ENCODE peak calls at places on chromosomes 12 and 14, in six cellular contexts. B is CD8-positive, alpha-beta memory T cell; O is cardiac fibroblast; D is prostate gland; S is CD4-positive, alpha-beta memory T cell; G is CD4-positive, CD25-positive, alpha-beta regulatory T cell. U is an unnamed sample.

GRCh38 chr12:57150400-57150799 is 3.0 kb upstream of the LRP1-AS start:
- DNase-seq in O (no peak), S (no peak), D (no peak), B (no peak), G (no peak), U (no peak)

GRCh38 chr14:65506801-65507200 is 94.3 kb downstream of the FUT8 start:
- DNase-seq in G (no peak), S (no peak), O (no peak), B (no peak), D (no peak), U (no peak)

GRCh38 chr14:76936483-76936882 is 92.0 kb downstream of the IRF2BPL start:
- DNase-seq in D (no peak), O (peak), G (no peak), S (no peak), B (no peak), U (no peak)

GRCh38 chr14:35399083-35399807 is 5.3 kb downstream of the NFKBIA start:
- DNase-seq in G (peak), O (no peak), S (peak), D (no peak), B (no peak), U (no peak)

GRCh38 chr12:38890102-38890501 is 15.3 kb downstream of the CPNE8 start:
- DNase-seq in B (no peak), S (no peak), O (no peak), D (no peak), G (no peak), U (no peak)

GRCh38 chr14:74804219-74804825 is 41.2 kb downstream of the YLPM1 start:
- DNase-seq in O (peak), D (no peak), B (no peak), S (peak), G (peak), U (peak)

GRCh38 chr12:103908877-103909276 is 21.3 kb upstream of the HSP90B1 start:
- DNase-seq in O (peak), D (no peak), B (no peak), G (no peak), S (no peak), U (no peak)

GRCh38 chr14:90140956-90141316 is 79.1 kb downstream of the KCNK13 start:
- DNase-seq in S (no peak), D (no peak), O (peak), B (no peak), G (no peak), U (peak)

GRCh38 chr14:77126461-77126990 is 15.1 kb downstream of the ZDHHC22 start:
- DNase-seq in B (no peak), O (no peak), G (no peak), S (no peak), D (no peak), U (no peak)

GRCh38 chr12:81668475-81668874 is 90.7 kb downstream of the PPFIA2 start:
- DNase-seq in D (no peak), G (no peak), S (no peak), O (peak), B (no peak), U (peak)

GRCh38 chr14:60691383-60692113 is 32.6 kb downstream of the SIX4 start:
- DNase-seq in O (no peak), S (no peak), G (no peak), D (no peak), B (no peak), U (no peak)

DNA sequence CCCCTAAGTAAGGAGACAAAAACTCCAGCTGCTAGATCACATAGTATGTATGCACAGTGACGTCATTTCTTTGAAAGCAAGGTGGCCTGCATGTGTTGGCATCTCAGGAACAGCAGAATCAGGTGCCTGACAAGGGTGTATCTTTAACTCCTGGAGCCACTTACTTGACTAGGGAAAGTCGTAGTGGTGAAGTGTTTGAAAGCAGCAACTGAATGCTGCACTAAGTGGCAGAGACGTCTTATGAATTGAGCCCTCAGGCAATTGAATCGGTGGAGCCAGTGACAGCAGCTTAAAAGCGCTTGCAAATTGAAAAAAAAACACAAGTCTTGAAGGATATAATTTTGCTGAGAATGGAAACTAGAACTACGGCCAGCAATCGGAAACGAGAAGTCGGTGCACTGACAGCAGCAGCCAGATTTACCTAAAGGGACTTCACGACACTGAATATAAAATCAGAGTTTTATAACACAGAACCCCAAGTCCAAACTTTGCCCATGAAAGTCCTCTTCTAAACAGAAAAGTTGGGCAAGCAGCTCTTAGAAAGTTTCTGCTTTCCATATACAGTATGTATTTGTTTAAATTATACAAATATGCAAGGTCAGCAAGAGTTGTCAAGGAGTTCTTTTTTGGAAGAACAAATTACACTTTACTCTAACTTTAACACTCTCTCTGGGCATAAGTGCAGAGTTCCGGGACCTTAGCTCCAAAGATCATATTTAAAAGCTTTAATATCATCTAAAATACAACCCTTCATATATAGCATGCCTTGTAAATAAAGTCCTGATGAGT is 1.1 kb downstream of the IGF1 start:
- DNase-seq in D (no peak), G (no peak), S (no peak), O (no peak), B (no peak), U (no peak)
- H3K4me3 ChIP-seq in D (peak), G (peak), S (no peak), O (no peak), B (peak), U (no peak)

GRCh38 chr12:42024495-42024830 is 120.2 kb downstream of the GXYLT1 start:
- DNase-seq in D (no peak), G (no peak), O (no peak), B (no peak), S (no peak), U (no peak)
- H3K4me3 ChIP-seq in D (no peak), G (peak), O (no peak), B (no peak), S (no peak), U (no peak)

GRCh38 chr14:97655169-97655948 is 858.2 kb downstream of the VRK1 start:
- DNase-seq in O (no peak), D (no peak), B (no peak), G (no peak), S (no peak), U (no peak)
- H3K4me3 ChIP-seq in O (no peak), D (no peak), B (no peak), G (no peak), S (no peak), U (no peak)

DNA sequence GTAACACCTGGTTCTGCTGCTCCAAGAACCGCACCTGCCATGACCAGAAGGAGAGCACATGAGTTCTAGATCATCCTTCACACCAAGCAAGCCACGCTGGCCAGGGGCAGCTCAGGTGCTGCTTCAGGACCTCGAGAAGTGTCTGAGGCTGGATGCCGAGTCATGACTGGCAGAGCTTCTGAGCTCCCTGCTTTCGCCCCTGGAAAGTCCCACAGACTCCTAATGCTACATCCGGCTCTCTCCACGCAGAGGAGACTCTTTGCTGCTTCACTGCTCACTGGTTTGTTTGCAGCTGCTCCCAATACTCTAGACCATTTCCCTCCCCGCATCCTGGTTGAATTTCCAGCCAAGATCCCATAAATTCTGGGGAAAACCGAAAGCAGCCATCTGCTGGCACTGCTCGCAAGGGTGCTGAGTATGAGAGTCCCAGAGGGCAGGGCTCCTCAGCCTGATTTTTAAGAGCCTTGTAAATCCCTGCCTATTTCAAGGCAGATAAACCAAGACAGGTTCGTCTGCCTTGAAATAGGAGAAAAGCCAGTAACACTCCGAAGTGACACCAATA is 1.4 kb downstream of the KRT2 start:
- DNase-seq in S (no peak), D (peak), B (no peak), O (no peak), G (no peak), U (no peak)
- H3K4me3 ChIP-seq in S (no peak), D (no peak), B (no peak), O (no peak), G (no peak), U (no peak)

GRCh38 chr12:119594772-119595445 is 1.3 kb downstream of the TMEM233 start:
- DNase-seq in S (no peak), O (no peak), B (no peak), G (no peak), D (no peak), U (no peak)
- H3K4me3 ChIP-seq in S (no peak), O (peak), B (no peak), G (no peak), D (no peak), U (no peak)

GRCh38 chr14:92655372-92655771 is 93.1 kb downstream of the LGMN start:
- DNase-seq in B (no peak), S (no peak), G (no peak), D (no peak), O (no peak), U (no peak)
- H3K4me3 ChIP-seq in B (peak), S (peak), G (peak), D (no peak), O (no peak), U (no peak)

GRCh38 chr12:119412811-119413794 is 78.6 kb downstream of the CCDC60 start:
- DNase-seq in G (no peak), S (no peak), D (peak), O (peak), B (no peak), U (peak)
- H3K4me3 ChIP-seq in G (no peak), S (no peak), D (no peak), O (no peak), B (no peak), U (no peak)

DNA sequence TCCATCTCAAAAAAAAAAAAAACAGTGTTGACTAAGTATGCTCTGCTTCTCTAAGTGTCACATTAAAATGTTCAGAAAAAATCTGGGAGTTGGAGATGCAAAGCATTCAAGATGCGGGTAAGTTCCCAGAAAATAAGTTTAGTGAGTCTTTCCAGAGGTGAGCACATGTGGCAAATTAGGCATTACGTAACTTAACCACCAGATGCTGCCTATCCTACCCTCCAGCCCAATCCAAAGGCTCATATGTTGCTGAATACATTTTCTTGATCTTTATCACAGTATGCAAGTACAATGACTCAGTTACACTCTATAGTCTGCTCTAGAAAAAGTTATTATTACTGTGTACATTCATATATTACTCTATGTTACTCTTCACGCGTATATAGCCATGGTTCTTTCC is 3.6 kb downstream of the SLC2A14 start:
- DNase-seq in B (no peak), O (peak), D (no peak), S (no peak), G (no peak), U (peak)
- H3K4me3 ChIP-seq in B (no peak), O (no peak), D (no peak), S (no peak), G (no peak), U (no peak)